ENCODE peak calls at places on chromosomes 7 and 10, in five cellular contexts. I is A549; E is astrocyte of the cerebellum; R is K562; F is CD4-positive, alpha-beta memory T cell. G is an unnamed sample.

GRCh38 chr10:74556072-74556705 is 270.2 kb upstream of the KAT6B start:
- DNase-seq in I (no peak), E (no peak), R (no peak), F (no peak), G (no peak)

GRCh38 chr7:2639151-2639993 is 7.6 kb downstream of the TTYH3 start:
- DNase-seq in I (no peak), E (no peak), R (no peak), F (no peak), G (no peak)

GRCh38 chr7:1449951-1450350 is 9.3 kb downstream of the MICALL2 start:
- DNase-seq in I (no peak), E (no peak), R (no peak), F (no peak), G (no peak)

GRCh38 chr7:51121945-51122425 is 194.6 kb downstream of the COBL start:
- DNase-seq in I (no peak), E (no peak), R (no peak), F (no peak), G (no peak)

GRCh38 chr7:2211926-2212325 is 20.8 kb downstream of the MAD1L1 start:
- DNase-seq in I (no peak), E (no peak), R (no peak), F (no peak), G (no peak)

GRCh38 chr10:5968037-5968680 is 9.2 kb downstream of the IL15RA start:
- DNase-seq in I (no peak), E (no peak), R (no peak), F (no peak), G (no peak)

GRCh38 chr10:77105756-77106155 is 531.9 kb downstream of the KCNMA1 start:
- DNase-seq in I (no peak), E (peak), R (no peak), F (no peak), G (no peak)

GRCh38 chr10:23171232-23171876 is 20.8 kb upstream of the PTF1A start:
- DNase-seq in I (peak), E (peak), R (peak), F (no peak), G (peak)

GRCh38 chr10:129174167-129175014 is 292.6 kb upstream of the MGMT start:
- DNase-seq in I (no peak), E (no peak), R (no peak), F (no peak), G (no peak)

GRCh38 chr10:80598084-80598798 is 60.5 kb downstream of the SH2D4B start:
- DNase-seq in I (no peak), E (no peak), R (no peak), F (no peak), G (no peak)

GRCh38 chr7:29431686-29432085 is 131.9 kb upstream of the PRR15 start:
- DNase-seq in I (no peak), E (no peak), R (no peak), F (no peak), G (no peak)

GRCh38 chr7:92135100-92135429 is 788 bp upstream of the CYP51A1 start:
- DNase-seq in I (no peak), E (peak), R (peak), F (no peak), G (peak)

GRCh38 chr7:139976838-139977656 is 85.7 kb downstream of the PARP12 start:
- DNase-seq in I (no peak), E (no peak), R (peak), F (no peak), G (no peak)

GRCh38 chr10:132388901-132389630 is 7.9 kb upstream of the PWWP2B start:
- DNase-seq in I (no peak), E (no peak), R (no peak), F (no peak), G (no peak)

GRCh38 chr10:63633677-63634487 is 112.7 kb downstream of the REEP3 start:
- DNase-seq in I (peak), E (no peak), R (peak), F (no peak), G (peak)

GRCh38 chr7:140174217-140174616 is 2.6 kb downstream of the KDM7A start:
- DNase-seq in I (no peak), E (no peak), R (no peak), F (no peak), G (no peak)

GRCh38 chr10:13685885-13686284 is 99.1 kb downstream of the PRPF18 start:
- DNase-seq in I (no peak), E (no peak), R (no peak), F (no peak), G (peak)

GRCh38 chr7:68613897-68614296 is 984.4 kb upstream of the AUTS2 start:
- DNase-seq in I (no peak), E (no peak), R (no peak), F (no peak), G (no peak)

GRCh38 chr7:150978136-150978789 is at the start of gene KCNH2:
- DNase-seq in I (peak), E (no peak), R (peak), F (peak), G (no peak)

GRCh38 chr10:4946349-4946717 is 16.9 kb upstream of the AKR1C1 start:
- DNase-seq in I (no peak), E (no peak), R (no peak), F (no peak), G (no peak)

GRCh38 chr7:44398506-44398905 is 73.1 kb upstream of the CAMK2B start:
- DNase-seq in I (no peak), E (no peak), R (no peak), F (no peak), G (no peak)

GRCh38 chr10:102948786-102949185 is 30.7 kb downstream of the CNNM2 start:
- DNase-seq in I (no peak), E (no peak), R (no peak), F (no peak), G (no peak)

GRCh38 chr10:63553473-63553872 is 32.3 kb downstream of the REEP3 start:
- DNase-seq in I (no peak), E (no peak), R (no peak), F (no peak), G (peak)

GRCh38 chr7:21059069-21059468 is 272.4 kb upstream of the SP8 start:
- DNase-seq in I (no peak), E (no peak), R (no peak), F (no peak), G (peak)

GRCh38 chr10:4074559-4075407 is 289.8 kb upstream of the KLF6 start:
- DNase-seq in I (no peak), E (no peak), R (no peak), F (peak), G (peak)

GRCh38 chr10:30170146-30170545 is 110.8 kb upstream of the JCAD start:
- DNase-seq in I (no peak), E (no peak), R (no peak), F (no peak), G (no peak)

GRCh38 chr7:149175150-149175549 is 20.2 kb upstream of the ZNF282 start:
- DNase-seq in I (no peak), E (no peak), R (no peak), F (no peak), G (no peak)

GRCh38 chr7:129343099-129343700 is 91.0 kb upstream of the STRIP2 start:
- DNase-seq in I (peak), E (peak), R (peak), F (peak), G (peak)

GRCh38 chr7:128168667-128169210 is 72.3 kb upstream of the LEP start:
- DNase-seq in I (no peak), E (no peak), R (peak), F (no peak), G (peak)

GRCh38 chr10:154348-154747 is 19.1 kb downstream of the ZMYND11 start:
- DNase-seq in I (no peak), E (no peak), R (no peak), F (no peak), G (peak)

GRCh38 chr10:6269953-6270867 is 67.5 kb downstream of the PFKFB3 start:
- DNase-seq in I (no peak), E (no peak), R (no peak), F (peak), G (peak)

GRCh38 chr10:45471531-45472310 is 97.7 kb downstream of the ALOX5 start:
- DNase-seq in I (no peak), E (no peak), R (peak), F (no peak), G (no peak)

GRCh38 chr10:61897671-61898434 is 3.6 kb upstream of the ARID5B start:
- DNase-seq in I (peak), E (no peak), R (peak), F (no peak), G (peak)

GRCh38 chr10:57846307-57847065 is 421.2 kb downstream of the IPMK start:
- DNase-seq in I (no peak), E (no peak), R (no peak), F (no peak), G (no peak)
- H3K4me3 ChIP-seq in I (no peak), E (no peak), R (no peak), F (no peak), G (no peak)

DNA sequence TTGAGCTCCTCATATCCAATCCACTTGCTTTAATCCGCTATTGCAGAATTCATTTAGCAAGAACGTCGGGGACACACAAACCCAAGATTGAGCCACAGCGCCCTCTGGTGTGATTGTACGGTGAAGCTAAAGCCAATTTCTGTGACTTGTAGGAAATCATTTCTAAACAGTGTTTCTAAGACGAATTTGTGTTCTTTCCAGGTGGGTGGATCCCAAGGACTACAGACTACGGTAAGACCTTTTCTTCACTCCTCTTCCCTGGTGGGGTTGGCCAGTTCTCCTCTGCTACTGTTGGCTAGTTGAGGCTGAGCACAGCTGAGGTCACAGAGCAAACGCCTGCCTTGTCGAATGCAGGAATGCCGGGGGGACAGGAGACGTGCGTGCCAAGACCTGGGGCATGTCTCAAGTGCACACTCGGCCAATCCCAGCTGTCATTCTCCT is 5.2 kb downstream of the DMBT1 start:
- DNase-seq in I (peak), E (peak), R (peak), F (peak), G (peak)
- H3K4me3 ChIP-seq in I (no peak), E (no peak), R (no peak), F (no peak), G (peak)

GRCh38 chr10:123139521-123140163 is 3.9 kb downstream of the HMX3 start:
- DNase-seq in I (peak), E (no peak), R (peak), F (no peak), G (no peak)
- H3K4me3 ChIP-seq in I (peak), E (no peak), R (peak), F (no peak), G (no peak)

GRCh38 chr10:119543814-119544642 is 1.5 kb upstream of the RGS10 start:
- DNase-seq in I (no peak), E (no peak), R (no peak), F (no peak), G (peak)
- H3K4me3 ChIP-seq in I (peak), E (peak), R (no peak), F (peak), G (no peak)

G was measured in epithelial cell of esophagus.